ENCODE peak calls at places on chromosome 17, in seven cellular contexts. X is H1, A is H9, C is mesendoderm, H is IMR-90, B is trophoblast cell, O is mesenchymal stem cell. I is an unnamed sample.

GRCh38 chr17:5758651-5759050 is 174.3 kb upstream of the NLRP1 start:
- DNase-seq in X (peak; percentile 57), A (peak; percentile 93), C (peak; percentile 95), H (peak; percentile 28), B (no peak), O (peak; percentile 46), I (no peak)

GRCh38 chr17:48873212-48873611 is 19.4 kb upstream of the ATP5MC1 start:
- DNase-seq in X (no peak), A (no peak), C (peak; percentile 65), H (peak; percentile 10), B (no peak), O (peak; percentile 52), I (no peak)

GRCh38 chr17:1462164-1463112 is 6.4 kb upstream of the CRK start:
- DNase-seq in X (no peak), A (no peak), C (no peak), H (no peak), B (peak; percentile 91), O (peak; percentile 51), I (no peak)

GRCh38 chr17:5422505-5422904 is 2.5 kb downstream of the RPAIN start:
- DNase-seq in X (no peak), A (no peak), C (no peak), H (peak; percentile 83), B (no peak), O (peak; percentile 51), I (no peak)

GRCh38 chr17:79986441-79987186 is 49.1 kb downstream of the TBC1D16 start:
- DNase-seq in X (no peak), A (no peak), C (no peak), H (peak; percentile 67), B (no peak), O (no peak), I (no peak)

GRCh38 chr17:16301963-16302855 is 51.1 kb downstream of the CENPV start:
- DNase-seq in X (no peak), A (no peak), C (no peak), H (peak; percentile 60), B (no peak), O (no peak), I (no peak)

GRCh38 chr17:83083368-83084201 is 4.2 kb downstream of the METRNL start:
- DNase-seq in X (no peak), A (peak; percentile 68), C (peak; percentile 93), H (peak; percentile 99), B (peak; percentile 85), O (peak; percentile 91), I (no peak)

GRCh38 chr17:17728550-17729251 is 47.4 kb downstream of the RAI1 start:
- DNase-seq in X (no peak), A (no peak), C (no peak), H (no peak), B (no peak), O (no peak), I (no peak)

GRCh38 chr17:3546521-3546920 is 11.1 kb downstream of the TRPV3 start:
- DNase-seq in X (no peak), A (no peak), C (peak; percentile 72), H (no peak), B (peak; percentile 78), O (no peak), I (no peak)

GRCh38 chr17:63774141-63774981 is at the start of gene DDX42:
- DNase-seq in X (no peak), A (peak; percentile 60), C (peak; percentile 72), H (peak; percentile 54), B (peak; percentile 40), O (peak; percentile 81), I (no peak)

GRCh38 chr17:47789611-47790520 is 31.7 kb downstream of the OSBPL7 start:
- DNase-seq in X (peak; percentile 83), A (peak; percentile 84), C (peak; percentile 65), H (peak; percentile 38), B (peak; percentile 52), O (peak; percentile 60), I (peak; percentile 44)

DNA sequence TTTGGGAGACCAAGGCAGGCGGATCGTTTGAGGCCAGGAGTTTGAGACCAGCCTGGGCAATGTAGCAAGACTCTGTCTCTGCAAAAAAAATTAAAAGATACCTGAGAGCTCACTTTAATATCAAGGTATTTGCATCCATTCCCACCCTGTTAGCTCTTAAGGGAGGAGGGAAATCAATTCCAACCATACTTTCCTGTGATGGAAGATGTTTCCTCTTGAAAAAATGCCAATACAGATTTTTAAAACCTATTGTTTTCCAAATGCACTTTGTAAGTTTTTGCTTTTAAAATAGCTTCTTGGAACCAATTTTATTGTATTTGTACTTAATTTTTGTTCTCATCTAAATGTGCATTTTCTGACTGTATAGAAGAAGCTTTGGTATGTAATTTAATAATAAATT is 49.2 kb downstream of the GOSR1 start:
- DNase-seq in X (no peak), A (no peak), C (no peak), H (no peak), B (no peak), O (no peak), I (no peak)
- H3K23ac ChIP-seq in X (no peak overlapping the region), A (no peak overlapping the region), C (no peak overlapping the region), H (no peak overlapping the region), B (no peak overlapping the region), O (no peak overlapping the region), I (no peak overlapping the region)

GRCh38 chr17:75511270-75511609 is 4.1 kb downstream of the CASKIN2 start:
- DNase-seq in X (no peak), A (no peak), C (no peak), H (no peak), B (no peak), O (no peak), I (no peak)

GRCh38 chr17:75508848-75509450 is 6.4 kb downstream of the CASKIN2 start:
- DNase-seq in X (no peak), A (no peak), C (no peak), H (no peak), B (no peak), O (no peak), I (no peak)

GRCh38 chr17:75508122-75508719 is 7.1 kb downstream of the CASKIN2 start:
- DNase-seq in X (no peak), A (no peak), C (no peak), H (no peak), B (no peak), O (no peak), I (no peak)

GRCh38 chr17:75507712-75508111 is 7.6 kb downstream of the CASKIN2 start:
- DNase-seq in X (no peak), A (no peak), C (no peak), H (no peak), B (no peak), O (no peak), I (no peak)

DNA sequence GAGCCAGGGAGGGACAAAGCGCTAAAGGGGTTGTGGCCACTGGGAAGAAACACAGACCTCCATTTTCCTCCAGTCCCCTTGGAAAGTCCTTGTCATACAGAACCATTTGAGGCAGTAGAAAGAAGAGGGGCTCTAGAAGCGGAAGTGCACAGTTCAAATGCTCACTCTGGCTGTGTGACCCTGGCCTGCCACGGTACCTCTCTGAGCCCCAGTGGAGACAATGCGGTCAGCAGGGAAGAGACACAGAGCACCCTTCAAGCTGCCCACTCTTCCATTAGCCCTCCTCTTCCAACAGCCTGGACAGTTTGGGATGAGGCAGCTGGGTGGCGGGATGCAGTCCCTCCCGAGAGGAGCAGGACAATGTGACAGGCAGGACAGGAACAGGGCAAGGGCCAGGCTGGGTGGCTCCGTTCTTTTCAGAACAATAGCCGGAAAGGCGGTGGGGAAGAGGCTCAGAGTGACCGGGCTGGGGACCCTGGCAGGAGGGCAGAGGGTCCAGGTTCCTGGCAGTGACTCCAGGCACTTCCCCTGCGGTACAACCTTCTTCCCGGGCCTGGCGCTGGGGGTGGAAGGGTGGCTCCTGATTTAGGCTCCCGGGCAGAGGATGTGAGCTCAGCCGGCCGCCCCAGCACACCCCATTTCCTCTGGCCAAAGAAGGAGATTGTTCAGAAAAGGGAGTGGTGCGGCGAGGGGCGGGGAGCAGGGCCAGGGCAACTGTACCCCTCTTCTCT is 5.6 kb downstream of the CASKIN2 start:
- DNase-seq in X (no peak), A (no peak), C (no peak), H (no peak), B (no peak), O (no peak), I (no peak)
- H4K8ac ChIP-seq in X (no peak overlapping the region), A (no peak overlapping the region), C (no peak overlapping the region), H (no peak overlapping the region), B (no peak overlapping the region), O (no peak overlapping the region), I (no peak overlapping the region)

GRCh38 chr17:81173761-81174160 is 7.7 kb upstream of the AATK start:
- DNase-seq in X (no peak), A (no peak), C (no peak), H (no peak), B (no peak), O (no peak), I (no peak)
- H3K23ac ChIP-seq in X (no peak overlapping the region), A (no peak overlapping the region), C (no peak overlapping the region), H (no peak overlapping the region), B (no peak overlapping the region), O (no peak overlapping the region), I (no peak overlapping the region)

GRCh38 chr17:21455761-21456160 is 79.6 kb downstream of the KCNJ12 start:
- DNase-seq in X (no peak), A (no peak), C (no peak), H (no peak), B (no peak), O (no peak), I (no peak)
- H4K8ac ChIP-seq in X (no peak overlapping the region), A (no peak overlapping the region), C (no peak overlapping the region), H (no peak overlapping the region), B (no peak overlapping the region), O (no peak overlapping the region), I (no peak overlapping the region)

GRCh38 chr17:77036136-77036840 is 104.5 kb upstream of the SEC14L1 start:
- DNase-seq in X (no peak), A (no peak), C (no peak), H (no peak), B (no peak), O (no peak), I (no peak)
- H3K23ac ChIP-seq in X (no peak overlapping the region), A (no peak overlapping the region), C (no peak overlapping the region), H (no peak overlapping the region), B (no peak overlapping the region), O (no peak overlapping the region), I (no peak overlapping the region)

GRCh38 chr17:74094651-74095050 is 108.8 kb upstream of the RPL38 start:
- DNase-seq in X (no peak), A (no peak), C (no peak), H (no peak), B (no peak), O (no peak), I (no peak)

GRCh38 chr17:74085434-74085833 is 118.0 kb upstream of the RPL38 start:
- DNase-seq in X (peak; percentile 67), A (peak; percentile 55), C (peak; percentile 51), H (no peak), B (no peak), O (no peak), I (no peak)

GRCh38 chr17:74086992-74087391 is 116.5 kb upstream of the RPL38 start:
- DNase-seq in X (no peak), A (no peak), C (no peak), H (no peak), B (no peak), O (no peak), I (no peak)

GRCh38 chr17:74089869-74090464 is 113.5 kb upstream of the RPL38 start:
- DNase-seq in X (peak; percentile 93), A (peak; percentile 95), C (peak; percentile 94), H (no peak), B (peak; percentile 16), O (peak; percentile 8), I (peak; percentile 48)
- H4K8ac ChIP-seq in X (no peak overlapping the region), A (no peak overlapping the region), C (no peak overlapping the region), H (no peak overlapping the region), B (no peak overlapping the region), O (no peak overlapping the region), I (no peak overlapping the region)

DNA sequence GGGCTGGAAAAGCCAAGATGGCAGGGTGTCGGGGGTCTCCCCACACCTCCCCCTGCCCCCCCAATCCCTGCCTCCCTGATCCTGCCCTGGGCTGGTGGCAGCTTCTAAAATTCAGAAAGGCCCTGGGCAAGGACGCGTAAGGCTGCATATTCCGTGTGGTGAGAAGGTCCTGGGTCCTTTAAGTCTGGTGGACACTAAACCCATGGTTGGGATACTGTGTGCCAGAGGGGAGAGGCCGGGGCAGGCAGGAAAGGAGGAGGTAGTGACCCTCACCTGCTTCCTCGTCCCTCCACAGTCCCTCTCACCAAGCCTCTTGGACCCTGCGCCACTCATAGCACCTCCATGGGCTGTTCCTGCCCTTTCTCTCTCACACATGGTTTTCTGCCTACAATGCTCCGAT is 28.8 kb downstream of the PRKAR1A start:
- DNase-seq in X (no peak), A (no peak), C (no peak), H (no peak), B (no peak), O (no peak), I (no peak)
- H3K23ac ChIP-seq in X (no peak overlapping the region), A (no peak overlapping the region), C (no peak overlapping the region), H (no peak overlapping the region), B (no peak overlapping the region), O (no peak overlapping the region), I (peak overlapping the region; percentile 29)

I was measured in neuronal stem cell.